ENCODE peak calls at places on chromosomes 4 and X, in ten cellular contexts. Y is progenitor cell of endocrine pancreas, S is epithelial cell of proximal tubule, V is IMR-90, J is endothelial cell, M is RWPE1, C is psoas muscle, Q is cardiac muscle cell, Z is HFFc6, L is lung. T is an unnamed sample.

GRCh38 chrX:39773923-39774803 is 323.6 kb downstream of the BCOR start:
- DNase-seq in Y (no peak), S (no peak), V (peak), J (no peak), M (no peak), C (no peak), Q (peak), Z (no peak), L (no peak), T (no peak)

GRCh38 chrX:132591719-132592275 is 103.0 kb upstream of the MBNL3 start:
- DNase-seq in Y (no peak), S (no peak), V (no peak), J (no peak), M (no peak), C (no peak), Q (no peak), Z (no peak), L (no peak), T (no peak)

GRCh38 chrX:281166-281999 is at the start of gene PLCXD1:
- DNase-seq in Y (peak), S (no peak), V (peak), J (peak), M (no peak), C (no peak), Q (peak), Z (no peak), L (no peak), T (no peak)

GRCh38 chr4:73726000-73726399 is 14.4 kb upstream of the CXCL8 start:
- DNase-seq in Y (no peak), S (peak), V (peak), J (no peak), M (peak), C (no peak), Q (peak), Z (peak), L (no peak), T (peak)

GRCh38 chr4:183369073-183369472 is 46.8 kb upstream of the CLDN24 start:
- DNase-seq in Y (no peak), S (no peak), V (no peak), J (no peak), M (no peak), C (no peak), Q (no peak), Z (no peak), L (no peak), T (no peak)

GRCh38 chrX:44705817-44706551 is 137.8 kb upstream of the DUSP21 start:
- DNase-seq in Y (no peak), S (peak), V (no peak), J (no peak), M (no peak), C (no peak), Q (no peak), Z (peak), L (no peak), T (peak)

GRCh38 chr4:3301450-3302163 is 8.8 kb downstream of the RGS12 start:
- DNase-seq in Y (no peak), S (no peak), V (no peak), J (no peak), M (no peak), C (no peak), Q (no peak), Z (no peak), L (no peak), T (no peak)

GRCh38 chrX:65758505-65758904 is 91.1 kb downstream of the MSN start:
- DNase-seq in Y (no peak), S (no peak), V (no peak), J (no peak), M (no peak), C (no peak), Q (no peak), Z (no peak), L (no peak), T (no peak)

GRCh38 chr4:39812500-39812899 is 114.6 kb downstream of the UBE2K start:
- DNase-seq in Y (no peak), S (no peak), V (no peak), J (no peak), M (no peak), C (no peak), Q (no peak), Z (no peak), L (no peak), T (no peak)

GRCh38 chr4:39808231-39808749 is 110.4 kb downstream of the UBE2K start:
- DNase-seq in Y (no peak), S (no peak), V (no peak), J (no peak), M (no peak), C (no peak), Q (no peak), Z (no peak), L (no peak), T (no peak)
- TF ChIP-seq CTCF in Y (no peak), S (no peak), V (no peak), J (no peak), M (no peak), C (no peak), Q (no peak), Z (no peak), L (no peak), T (no peak)

GRCh38 chr4:78766650-78767049 is 9.5 kb upstream of the BMP2K start:
- DNase-seq in Y (no peak), S (no peak), V (no peak), J (no peak), M (no peak), C (no peak), Q (no peak), Z (no peak), L (no peak), T (no peak)

GRCh38 chr4:78764498-78764961 is 11.6 kb upstream of the BMP2K start:
- DNase-seq in Y (no peak), S (no peak), V (peak), J (no peak), M (no peak), C (no peak), Q (peak), Z (no peak), L (no peak), T (no peak)

GRCh38 chr4:78765607-78766006 is 10.5 kb upstream of the BMP2K start:
- DNase-seq in Y (no peak), S (no peak), V (no peak), J (no peak), M (no peak), C (no peak), Q (no peak), Z (no peak), L (no peak), T (no peak)

GRCh38 chr4:78767350-78767749 is 8.8 kb upstream of the BMP2K start:
- DNase-seq in Y (no peak), S (no peak), V (no peak), J (no peak), M (no peak), C (no peak), Q (no peak), Z (no peak), L (no peak), T (no peak)

DNA sequence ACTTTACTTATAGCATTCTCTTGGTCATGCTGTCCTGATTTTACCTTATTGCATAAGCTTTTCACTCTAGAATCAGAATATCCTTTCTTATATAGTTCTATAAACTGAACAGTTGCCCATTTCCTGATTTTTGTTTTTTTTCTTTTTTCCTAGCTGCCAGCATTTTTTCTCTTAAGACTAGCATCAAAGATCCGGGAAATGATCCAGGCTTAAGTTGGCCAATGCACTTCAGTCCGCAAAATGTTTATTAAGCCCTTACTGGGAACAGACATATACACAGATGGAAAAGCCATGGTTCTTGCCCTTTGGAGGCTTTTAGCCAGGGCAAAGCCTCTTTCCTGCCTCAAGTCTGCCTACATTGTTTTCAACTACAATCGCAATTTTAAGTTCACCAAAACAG is 10.1 kb upstream of the BMP2K start:
- DNase-seq in Y (no peak), S (no peak), V (peak), J (no peak), M (no peak), C (no peak), Q (peak), Z (no peak), L (no peak), T (no peak)
- TF ChIP-seq CTCF in Y (no peak), S (no peak), V (no peak), J (no peak), M (no peak), C (no peak), Q (no peak), Z (no peak), L (no peak), T (no peak)

DNA sequence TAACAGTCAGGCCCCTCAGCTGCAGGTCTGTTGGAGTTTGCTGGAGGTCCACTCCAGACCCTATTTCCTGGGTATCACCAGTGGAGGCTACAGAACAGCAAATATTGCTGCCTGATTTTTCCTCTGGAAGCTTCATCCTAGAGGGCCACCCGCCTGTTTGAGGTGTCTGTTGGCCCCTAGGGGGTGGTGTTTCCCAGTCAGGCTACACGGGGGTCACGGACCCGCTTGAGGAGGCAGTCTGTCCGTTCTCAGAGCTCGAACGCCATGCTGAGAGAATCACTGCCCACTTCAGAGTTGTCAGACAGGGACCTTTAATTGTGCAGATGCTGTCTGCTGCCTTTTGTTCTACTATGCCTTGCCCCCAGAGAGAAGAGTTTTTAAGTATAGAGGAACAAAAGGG is 160.8 kb downstream of the DKK2 start:
- DNase-seq in Y (no peak), S (no peak), V (no peak), J (no peak), M (no peak), C (no peak), Q (no peak), Z (no peak), L (no peak), T (no peak)
- TF ChIP-seq CTCF in Y (no peak), S (no peak), V (no peak), J (no peak), M (no peak), C (no peak), Q (no peak), Z (peak), L (no peak), T (peak)

DNA sequence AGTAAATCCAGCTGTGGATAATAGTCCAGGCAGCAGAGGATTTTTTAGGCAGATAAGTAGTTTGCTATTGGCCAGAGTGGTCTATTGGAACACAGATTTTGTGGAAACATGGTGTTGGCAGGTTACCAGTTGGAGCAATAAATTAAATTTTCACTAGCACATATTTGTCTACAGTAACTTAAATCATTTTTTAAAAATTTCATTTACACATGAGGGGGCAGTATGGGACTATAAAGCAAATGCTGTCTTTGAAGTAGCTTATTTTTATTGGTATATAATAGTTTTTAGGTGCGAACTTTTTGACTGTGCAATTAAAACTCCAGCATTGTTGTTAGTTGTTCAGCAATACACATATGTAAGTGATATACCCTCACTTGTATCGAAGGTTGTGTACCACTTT is 289.8 kb downstream of the ARHGAP10 start:
- DNase-seq in Y (no peak), S (no peak), V (no peak), J (no peak), M (no peak), C (no peak), Q (no peak), Z (no peak), L (no peak), T (no peak)
- TF ChIP-seq CTCF in Y (no peak), S (no peak), V (no peak), J (no peak), M (no peak), C (peak), Q (no peak), Z (peak), L (no peak), T (no peak)

GRCh38 chrX:16311671-16312070 is 144.4 kb downstream of the MAGEB17 start:
- DNase-seq in Y (no peak), S (no peak), V (no peak), J (no peak), M (no peak), C (no peak), Q (no peak), Z (no peak), L (no peak), T (no peak)

GRCh38 chrX:16310326-16310725 is 143.0 kb downstream of the MAGEB17 start:
- DNase-seq in Y (no peak), S (no peak), V (no peak), J (no peak), M (no peak), C (no peak), Q (no peak), Z (no peak), L (no peak), T (no peak)

GRCh38 chrX:16305187-16305586 is 137.9 kb downstream of the MAGEB17 start:
- DNase-seq in Y (no peak), S (no peak), V (no peak), J (no peak), M (no peak), C (no peak), Q (no peak), Z (no peak), L (no peak), T (no peak)

GRCh38 chrX:16312761-16313623 is 145.7 kb downstream of the MAGEB17 start:
- DNase-seq in Y (no peak), S (no peak), V (no peak), J (no peak), M (no peak), C (no peak), Q (no peak), Z (no peak), L (no peak), T (no peak)

GRCh38 chrX:16307950-16308349 is 140.7 kb downstream of the MAGEB17 start:
- DNase-seq in Y (no peak), S (no peak), V (no peak), J (no peak), M (no peak), C (no peak), Q (no peak), Z (no peak), L (no peak), T (no peak)
- TF ChIP-seq CTCF in Y (no peak), S (no peak), V (no peak), J (no peak), M (no peak), C (no peak), Q (no peak), Z (no peak), L (no peak), T (no peak)

GRCh38 chr4:152525878-152526277 is 10.0 kb downstream of the FBXW7 start:
- DNase-seq in Y (no peak), S (no peak), V (no peak), J (no peak), M (no peak), C (no peak), Q (no peak), Z (no peak), L (no peak), T (no peak)

GRCh38 chr4:152522754-152523153 is 13.1 kb downstream of the FBXW7 start:
- DNase-seq in Y (no peak), S (no peak), V (no peak), J (no peak), M (no peak), C (no peak), Q (no peak), Z (no peak), L (no peak), T (no peak)

GRCh38 chr4:152523731-152524130 is 12.2 kb downstream of the FBXW7 start:
- DNase-seq in Y (no peak), S (no peak), V (no peak), J (no peak), M (no peak), C (no peak), Q (no peak), Z (no peak), L (no peak), T (no peak)

GRCh38 chr4:152522245-152522644 is 13.6 kb downstream of the FBXW7 start:
- DNase-seq in Y (no peak), S (no peak), V (no peak), J (no peak), M (no peak), C (no peak), Q (no peak), Z (no peak), L (no peak), T (no peak)

DNA sequence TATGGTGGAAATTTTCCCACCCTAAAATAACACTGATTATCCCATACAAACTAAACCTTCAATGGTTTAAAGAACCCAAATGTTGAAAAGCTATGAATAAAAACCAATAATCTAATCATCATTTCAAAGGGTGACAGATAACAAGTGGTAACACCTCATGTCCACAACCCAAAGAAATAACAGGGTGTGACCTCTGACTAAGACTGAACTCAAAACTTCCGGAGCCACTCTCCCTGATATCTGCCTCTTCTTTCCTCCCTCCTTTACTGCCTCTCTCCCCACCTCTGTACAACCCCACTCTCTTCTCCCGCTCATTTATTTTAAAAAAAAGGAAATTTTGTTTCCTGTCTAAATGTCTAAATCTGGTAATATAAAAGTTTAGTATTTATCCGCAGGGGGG is 11.5 kb downstream of the FBXW7 start:
- DNase-seq in Y (no peak), S (no peak), V (no peak), J (no peak), M (no peak), C (no peak), Q (no peak), Z (no peak), L (no peak), T (no peak)
- TF ChIP-seq CTCF in Y (no peak), S (no peak), V (no peak), J (no peak), M (no peak), C (no peak), Q (no peak), Z (no peak), L (no peak), T (no peak)

DNA sequence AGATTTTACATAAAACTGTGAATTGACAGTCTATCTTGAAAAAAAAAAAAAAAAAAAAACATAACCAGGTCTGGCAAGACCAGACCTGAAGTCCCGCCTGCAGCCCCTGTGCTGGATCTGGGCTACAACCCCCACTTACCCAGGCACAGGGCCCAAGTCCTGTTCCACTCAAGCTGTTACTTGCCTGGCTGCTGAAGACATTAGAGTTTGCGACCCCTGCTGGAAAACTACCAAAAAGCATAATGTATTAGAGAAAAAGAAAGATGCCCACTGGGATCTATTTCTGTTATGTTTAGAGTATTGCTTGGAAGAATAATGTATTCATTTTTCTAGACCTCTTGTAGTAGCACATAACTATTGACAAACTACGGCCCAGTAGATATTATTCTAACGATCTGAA is 4.7 kb downstream of the HS3ST1 start:
- DNase-seq in Y (no peak), S (no peak), V (peak), J (peak), M (peak), C (no peak), Q (peak), Z (no peak), L (no peak), T (peak)
- TF ChIP-seq CTCF in Y (peak), S (peak), V (no peak), J (peak), M (no peak), C (no peak), Q (peak), Z (peak), L (no peak), T (peak)

GRCh38 chrX:7946960-7947359 is 19.7 kb upstream of the PNPLA4 start:
- DNase-seq in Y (no peak), S (no peak), V (no peak), J (no peak), M (no peak), C (no peak), Q (no peak), Z (no peak), L (no peak), T (no peak)

GRCh38 chrX:7943600-7944245 is 16.5 kb upstream of the PNPLA4 start:
- DNase-seq in Y (no peak), S (no peak), V (no peak), J (no peak), M (peak), C (no peak), Q (no peak), Z (no peak), L (no peak), T (no peak)

GRCh38 chrX:7941390-7942042 is 14.3 kb upstream of the PNPLA4 start:
- DNase-seq in Y (peak), S (no peak), V (peak), J (peak), M (no peak), C (no peak), Q (peak), Z (no peak), L (no peak), T (peak)
- TF ChIP-seq CTCF in Y (peak), S (peak), V (peak), J (no peak), M (peak), C (peak), Q (peak), Z (peak), L (no peak), T (peak)

DNA sequence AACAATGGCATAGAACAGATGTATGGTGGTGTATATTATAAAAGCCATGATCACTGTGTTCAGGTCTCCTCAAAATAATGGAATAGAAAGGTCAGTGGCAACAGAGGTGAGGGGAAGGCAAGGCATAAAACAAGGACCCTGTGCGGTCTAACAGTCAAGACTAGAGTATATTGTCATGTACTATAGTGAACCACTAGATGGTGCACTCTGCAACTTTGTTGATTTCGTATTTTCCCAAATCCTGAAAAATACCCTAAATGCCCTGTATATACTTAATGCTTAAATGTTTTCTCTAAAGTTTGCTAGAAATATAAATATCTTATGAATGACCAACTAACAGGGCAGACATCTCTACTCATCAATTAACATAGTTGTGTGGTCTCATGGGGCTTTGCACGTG is 453.0 kb downstream of the PCDH11X start:
- DNase-seq in Y (no peak), S (no peak), V (peak), J (peak), M (no peak), C (no peak), Q (peak), Z (no peak), L (no peak), T (no peak)
- TF ChIP-seq CTCF in Y (peak), S (peak), V (peak), J (peak), M (peak), C (peak), Q (no peak), Z (peak), L (no peak), T (no peak)

DNA sequence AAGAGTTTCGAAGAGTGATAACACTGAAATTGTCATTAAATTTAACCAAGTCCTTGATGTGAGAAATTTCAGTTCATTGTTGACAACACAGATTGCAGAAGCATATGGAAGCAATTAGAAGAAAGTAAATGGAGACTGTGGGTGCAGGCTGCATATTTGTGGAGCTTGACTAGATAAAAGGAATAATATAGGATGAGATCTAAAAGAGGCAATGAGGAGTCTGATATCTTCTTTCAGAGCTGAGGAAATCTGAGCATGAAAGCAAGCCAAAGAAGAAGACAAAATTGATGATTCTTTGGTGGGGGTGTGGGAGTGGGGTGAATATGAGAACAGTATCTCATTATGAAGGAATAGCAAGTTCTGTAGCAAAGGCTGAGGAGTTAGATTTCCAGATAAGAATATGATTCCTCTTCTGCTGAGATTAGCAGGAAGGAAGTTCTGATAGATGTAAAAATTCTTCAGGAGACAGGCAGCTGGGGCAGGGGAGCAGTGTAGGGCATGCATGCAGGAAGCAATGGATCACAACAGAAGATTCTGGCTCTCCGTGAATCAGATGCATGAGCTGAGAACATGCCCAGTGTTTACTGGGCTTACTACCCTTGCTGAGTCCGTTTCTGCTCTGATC is 6.1 kb upstream of the PDHA2 start:
- DNase-seq in Y (no peak), S (no peak), V (no peak), J (no peak), M (no peak), C (no peak), Q (peak), Z (no peak), L (no peak), T (no peak)
- TF ChIP-seq CTCF in Y (no peak), S (no peak), V (no peak), J (no peak), M (no peak), C (no peak), Q (no peak), Z (no peak), L (no peak), T (no peak)

T was measured in HFF-Myc.